ENCODE peak calls at places on chromosome 20, in six cellular contexts. N is AG04450, Y is EL, L is iPS DF 6.9, K is NCI-H1092, F is ureter. E is an unnamed sample.

GRCh38 chr20:48769111-48769879 is 58.5 kb downstream of the PREX1 start:
- DNase-seq in N (no peak), L (no peak), Y (no peak), F (no peak), K (no peak), E (no peak)

GRCh38 chr20:53208110-53208908 is 236.2 kb downstream of the TSHZ2 start:
- DNase-seq in N (no peak), F (no peak), L (no peak), Y (no peak), K (no peak), E (no peak)

GRCh38 chr20:36644032-36644712 is 1.8 kb downstream of the SLA2 start:
- DNase-seq in N (no peak), L (no peak), Y (no peak), F (no peak), K (no peak), E (no peak)

GRCh38 chr20:2657241-2657640 is 4.8 kb downstream of the NOP56 start:
- DNase-seq in K (no peak), Y (no peak), N (no peak), L (no peak), F (no peak), E (no peak)

GRCh38 chr20:44464514-44464913 is 11.2 kb upstream of the TTPAL start:
- DNase-seq in F (no peak), L (no peak), K (no peak), N (no peak), Y (no peak), E (peak; percentile 28)

GRCh38 chr20:4672948-4673347 is 48.8 kb upstream of the PRND start:
- DNase-seq in K (no peak), Y (no peak), N (no peak), F (no peak), L (no peak), E (no peak)

GRCh38 chr20:62333820-62334595 is 31.2 kb downstream of the ADRM1 start:
- DNase-seq in Y (no peak), F (no peak), N (no peak), K (no peak), L (no peak), E (no peak)

GRCh38 chr20:63318391-63319163 is 25.6 kb downstream of the COL20A1 start:
- DNase-seq in N (no peak), F (no peak), K (no peak), L (no peak), Y (no peak), E (no peak)

GRCh38 chr20:44690781-44691423 is 24.3 kb upstream of the CCN5 start:
- DNase-seq in N (no peak), K (no peak), L (no peak), Y (no peak), F (no peak), E (peak; percentile 56)

GRCh38 chr20:45969712-45970634 is 2.0 kb downstream of the ZNF335 start:
- DNase-seq in N (peak; percentile 32), Y (peak; percentile 75), K (peak; percentile 45), L (peak; percentile 61), F (no peak), E (peak; percentile 85)

GRCh38 chr20:4998160-4998651 is 3.1 kb downstream of the SLC23A2 start:
- DNase-seq in N (no peak), F (no peak), Y (no peak), L (no peak), K (no peak), E (peak; percentile 13)

GRCh38 chr20:44780226-44780625 is 30.1 kb downstream of the RIMS4 start:
- DNase-seq in K (no peak), L (peak; percentile 41), F (no peak), N (peak; percentile 8), Y (peak; percentile 50), E (peak; percentile 73)

GRCh38 chr20:15528386-15529111 is 1044.7 kb downstream of the KIF16B start:
- DNase-seq in K (no peak), Y (no peak), N (no peak), L (no peak), F (no peak), E (no peak)

GRCh38 chr20:26163890-26164289 is 467.2 kb upstream of the ZNF337 start:
- DNase-seq in Y (peak; percentile 96), L (no peak), N (peak; percentile 26), F (no peak), K (no peak), E (peak; percentile 86)

GRCh38 chr20:54067606-54068174 is 2.7 kb downstream of the BCAS1 start:
- DNase-seq in F (peak; percentile 92), L (no peak), Y (no peak), K (no peak), N (no peak), E (peak; percentile 59)

GRCh38 chr20:63086421-63087235 is 79.9 kb upstream of the BHLHE23 start:
- DNase-seq in F (peak; percentile 31), N (no peak), K (no peak), Y (no peak), L (no peak), E (no peak)

GRCh38 chr20:14142171-14142570 is 146.9 kb downstream of the MACROD2 start:
- DNase-seq in Y (peak; percentile 16), L (peak; percentile 63), F (peak; percentile 49), N (peak; percentile 2), K (peak; percentile 56), E (peak; percentile 62)

GRCh38 chr20:41540916-41541315 is 77.3 kb downstream of the CHD6 start:
- DNase-seq in K (no peak), F (no peak), Y (no peak), N (no peak), L (no peak), E (peak; percentile 29)

GRCh38 chr20:58669287-58670006 is 18.4 kb downstream of the STX16 start:
- DNase-seq in K (no peak), Y (no peak), F (no peak), N (no peak), L (no peak), E (no peak)

GRCh38 chr20:50163570-50164317 is 10.2 kb upstream of the PEDS1 start:
- DNase-seq in N (no peak), F (no peak), L (no peak), K (no peak), Y (no peak), E (peak; percentile 52)

GRCh38 chr20:10665791-10666190 is 8.0 kb downstream of the JAG1 start:
- DNase-seq in L (no peak), Y (no peak), N (no peak), F (no peak), K (no peak), E (no peak)

GRCh38 chr20:43404880-43405279 is 52.8 kb upstream of the SRSF6 start:
- DNase-seq in Y (peak; percentile 33), K (no peak), L (peak; percentile 52), N (no peak), F (no peak), E (peak; percentile 38)

GRCh38 chr20:14069796-14070195 is 74.5 kb downstream of the MACROD2 start:
- DNase-seq in F (no peak), Y (peak; percentile 15), K (no peak), L (no peak), N (no peak), E (peak; percentile 76)

GRCh38 chr20:40336530-40336929 is 352.5 kb downstream of the MAFB start:
- DNase-seq in K (no peak), N (no peak), Y (no peak), F (no peak), L (no peak), E (no peak)

GRCh38 chr20:10314198-10314597 is 95.6 kb downstream of the SNAP25 start:
- DNase-seq in L (no peak), K (no peak), Y (peak; percentile 68), F (no peak), N (no peak), E (peak; percentile 42)

GRCh38 chr20:2142649-2143048 is 41.0 kb downstream of the STK35 start:
- DNase-seq in K (no peak), N (no peak), F (no peak), L (no peak), Y (no peak), E (no peak)

GRCh38 chr20:56454754-56455153 is 13.7 kb upstream of the RTF2 start:
- DNase-seq in F (no peak), N (no peak), Y (no peak), L (no peak), K (no peak), E (no peak)

GRCh38 chr20:4235512-4236043 is 220.2 kb upstream of the RNF24 start:
- DNase-seq in L (no peak), F (no peak), K (no peak), Y (no peak), N (no peak), E (no peak)

GRCh38 chr20:51128198-51128597 is 105.3 kb upstream of the KCNG1 start:
- DNase-seq in F (no peak), K (no peak), N (peak; percentile 77), Y (peak; percentile 89), L (no peak), E (peak; percentile 95)

GRCh38 chr20:5215592-5216304 is 88.9 kb downstream of the CDS2 start:
- DNase-seq in N (no peak), Y (peak; percentile 46), L (no peak), K (no peak), F (no peak), E (peak; percentile 15)

E was measured in GM23248.